ENCODE peak calls at places on chromosomes 6 and 20, in six cellular contexts. One of them, this sample, is unnamed.

GRCh38 chr6:111813247-111814162 is 59.7 kb downstream of the FYN start:
- DNase-seq in mucosa of descending colon: no peak
- DNase-seq in AG10803: peak
- DNase-seq in astrocyte: peak
- DNase-seq in AG04449: peak
- DNase-seq in stomach: no peak
- DNase-seq in this sample: no peak

GRCh38 chr6:3398165-3398562 is 58.7 kb downstream of the SLC22A23 start:
- DNase-seq in astrocyte: no peak
- DNase-seq in AG04449: no peak
- DNase-seq in mucosa of descending colon: no peak
- DNase-seq in stomach: no peak
- DNase-seq in AG10803: no peak
- DNase-seq in this sample: no peak

GRCh38 chr20:45036044-45036755 is 64.7 kb downstream of the KCNS1 start:
- DNase-seq in astrocyte: peak
- DNase-seq in AG04449: no peak
- DNase-seq in mucosa of descending colon: no peak
- DNase-seq in AG10803: peak
- DNase-seq in stomach: no peak
- DNase-seq in this sample: peak

GRCh38 chr6:62009445-62009844 is 276.6 kb downstream of the KHDRBS2 start:
- DNase-seq in stomach: no peak
- DNase-seq in astrocyte: no peak
- DNase-seq in AG10803: no peak
- DNase-seq in mucosa of descending colon: no peak
- DNase-seq in AG04449: no peak
- DNase-seq in this sample: no peak

GRCh38 chr6:220736-221475 is 71.4 kb upstream of the DUSP22 start:
- DNase-seq in AG04449: no peak
- DNase-seq in AG10803: peak
- DNase-seq in mucosa of descending colon: no peak
- DNase-seq in astrocyte: peak
- DNase-seq in stomach: no peak
- DNase-seq in this sample: no peak

GRCh38 chr6:4402477-4402976 is 267.2 kb upstream of the ECI2 start:
- DNase-seq in mucosa of descending colon: no peak
- DNase-seq in astrocyte: peak
- DNase-seq in AG04449: peak
- DNase-seq in stomach: no peak
- DNase-seq in AG10803: peak
- DNase-seq in this sample: no peak

GRCh38 chr6:168550326-168550725 is 109.3 kb downstream of the SMOC2 start:
- DNase-seq in stomach: no peak
- DNase-seq in AG10803: no peak
- DNase-seq in astrocyte: no peak
- DNase-seq in mucosa of descending colon: no peak
- DNase-seq in AG04449: no peak
- DNase-seq in this sample: no peak

GRCh38 chr20:64254571-64255360 is 782 bp upstream of the PCMTD2 start:
- DNase-seq in AG10803: no peak
- DNase-seq in AG04449: no peak
- DNase-seq in mucosa of descending colon: no peak
- DNase-seq in astrocyte: no peak
- DNase-seq in stomach: no peak
- DNase-seq in this sample: no peak

GRCh38 chr20:60034231-60035110 is 76.2 kb downstream of the CDH26 start:
- DNase-seq in astrocyte: no peak
- DNase-seq in mucosa of descending colon: no peak
- DNase-seq in stomach: no peak
- DNase-seq in AG10803: peak
- DNase-seq in AG04449: no peak
- DNase-seq in this sample: no peak

GRCh38 chr6:98783578-98783977 is 50.8 kb upstream of the POU3F2 start:
- DNase-seq in AG04449: no peak
- DNase-seq in stomach: no peak
- DNase-seq in mucosa of descending colon: no peak
- DNase-seq in astrocyte: no peak
- DNase-seq in AG10803: no peak
- DNase-seq in this sample: no peak

GRCh38 chr20:32333988-32334885 is 23.9 kb upstream of the ASXL1 start:
- DNase-seq in AG10803: no peak
- DNase-seq in AG04449: no peak
- DNase-seq in stomach: peak
- DNase-seq in astrocyte: no peak
- DNase-seq in mucosa of descending colon: peak
- DNase-seq in this sample: peak

GRCh38 chr6:168097221-168097620 is 18.2 kb upstream of the FRMD1 start:
- DNase-seq in astrocyte: no peak
- DNase-seq in AG04449: no peak
- DNase-seq in stomach: no peak
- DNase-seq in mucosa of descending colon: no peak
- DNase-seq in AG10803: no peak
- DNase-seq in this sample: no peak

GRCh38 chr6:170135821-170136471 is 154.9 kb downstream of the DLL1 start:
- DNase-seq in mucosa of descending colon: no peak
- DNase-seq in stomach: no peak
- DNase-seq in AG10803: no peak
- DNase-seq in astrocyte: no peak
- DNase-seq in AG04449: no peak
- DNase-seq in this sample: peak

GRCh38 chr6:44002591-44003344 is 124.5 kb downstream of the MRPL14 start:
- DNase-seq in AG10803: no peak
- DNase-seq in mucosa of descending colon: peak
- DNase-seq in AG04449: no peak
- DNase-seq in stomach: peak
- DNase-seq in astrocyte: peak
- DNase-seq in this sample: no peak

GRCh38 chr6:28635547-28636158 is 110.0 kb downstream of the GPX5 start:
- DNase-seq in astrocyte: no peak
- DNase-seq in stomach: no peak
- DNase-seq in mucosa of descending colon: no peak
- DNase-seq in AG10803: no peak
- DNase-seq in AG04449: no peak
- DNase-seq in this sample: no peak

GRCh38 chr6:15888798-15889772 is 226.3 kb upstream of the DTNBP1 start:
- DNase-seq in astrocyte: no peak
- DNase-seq in stomach: no peak
- DNase-seq in mucosa of descending colon: no peak
- DNase-seq in AG10803: peak
- DNase-seq in AG04449: no peak
- DNase-seq in this sample: no peak

GRCh38 chr20:37011147-37011546 is 59.6 kb upstream of the SAMHD1 start:
- DNase-seq in astrocyte: no peak
- DNase-seq in AG10803: no peak
- DNase-seq in AG04449: no peak
- DNase-seq in stomach: no peak
- DNase-seq in mucosa of descending colon: no peak
- DNase-seq in this sample: no peak

DNA sequence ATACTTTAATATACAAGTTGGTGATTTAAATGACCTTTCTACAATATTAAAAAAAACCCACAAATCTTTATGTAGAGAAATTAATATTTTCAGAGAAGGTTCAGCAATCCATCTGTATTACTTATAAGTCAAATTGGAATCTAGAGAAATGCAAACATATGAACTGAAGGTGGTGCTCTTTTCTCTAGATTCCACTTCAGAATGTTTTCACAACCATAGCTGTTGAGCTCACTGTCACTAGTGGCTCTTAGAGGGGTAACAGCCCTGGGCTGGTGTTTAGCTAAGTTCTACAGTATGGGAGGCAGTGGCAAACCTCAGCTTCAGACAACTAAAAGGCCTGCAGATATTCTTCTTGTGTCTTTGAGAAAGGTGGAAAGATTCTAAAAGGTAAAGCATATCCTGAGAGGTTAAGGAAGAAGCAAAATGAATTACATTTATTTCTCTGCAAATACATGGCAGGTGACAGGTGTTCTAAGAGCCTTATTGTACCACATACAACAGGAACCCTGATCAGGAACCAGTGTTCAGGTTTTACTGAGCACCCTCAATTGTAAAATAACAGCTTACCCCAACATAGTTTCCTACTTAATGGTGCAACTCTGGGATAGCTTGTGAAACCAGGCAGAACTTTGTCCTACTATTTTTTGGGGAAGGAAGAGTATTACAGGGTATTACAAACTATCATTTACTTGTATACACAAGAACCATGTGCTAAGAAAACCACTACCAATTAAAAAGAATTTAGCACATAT is 56.6 kb upstream of the SAMHD1 start:
- DNase-seq in mucosa of descending colon: no peak
- DNase-seq in astrocyte: peak
- DNase-seq in AG10803: peak
- DNase-seq in stomach: no peak
- DNase-seq in AG04449: peak
- DNase-seq in this sample: no peak
- TF ChIP-seq CTCF in mucosa of descending colon: no peak
- TF ChIP-seq CTCF in astrocyte: peak
- TF ChIP-seq CTCF in AG10803: peak
- TF ChIP-seq CTCF in stomach: no peak
- TF ChIP-seq CTCF in AG04449: peak
- TF ChIP-seq CTCF in this sample: no peak

GRCh38 chr20:57242414-57242813 is 24.0 kb downstream of the BMP7 start:
- DNase-seq in AG04449: no peak
- DNase-seq in astrocyte: no peak
- DNase-seq in AG10803: no peak
- DNase-seq in stomach: no peak
- DNase-seq in mucosa of descending colon: no peak
- DNase-seq in this sample: no peak

GRCh38 chr20:57243480-57244220 is 22.8 kb downstream of the BMP7 start:
- DNase-seq in mucosa of descending colon: no peak
- DNase-seq in AG04449: no peak
- DNase-seq in AG10803: no peak
- DNase-seq in astrocyte: no peak
- DNase-seq in stomach: no peak
- DNase-seq in this sample: no peak

GRCh38 chr20:57244221-57244585 is 22.2 kb downstream of the BMP7 start:
- DNase-seq in astrocyte: no peak
- DNase-seq in mucosa of descending colon: no peak
- DNase-seq in AG04449: no peak
- DNase-seq in stomach: no peak
- DNase-seq in AG10803: no peak
- DNase-seq in this sample: peak

GRCh38 chr20:57246008-57246407 is 20.4 kb downstream of the BMP7 start:
- DNase-seq in astrocyte: no peak
- DNase-seq in AG04449: no peak
- DNase-seq in AG10803: no peak
- DNase-seq in stomach: no peak
- DNase-seq in mucosa of descending colon: no peak
- DNase-seq in this sample: no peak

GRCh38 chr20:57244627-57245214 is 21.7 kb downstream of the BMP7 start:
- DNase-seq in AG10803: no peak
- DNase-seq in stomach: no peak
- DNase-seq in AG04449: no peak
- DNase-seq in mucosa of descending colon: no peak
- DNase-seq in astrocyte: no peak
- DNase-seq in this sample: no peak
- TF ChIP-seq CTCF in AG10803: no peak
- TF ChIP-seq CTCF in stomach: no peak
- TF ChIP-seq CTCF in AG04449: no peak
- TF ChIP-seq CTCF in mucosa of descending colon: no peak
- TF ChIP-seq CTCF in astrocyte: no peak
- TF ChIP-seq CTCF in this sample: no peak

GRCh38 chr20:25692499-25692898 is 4.2 kb downstream of the ZNF337 start:
- DNase-seq in stomach: no peak
- DNase-seq in astrocyte: no peak
- DNase-seq in mucosa of descending colon: no peak
- DNase-seq in AG10803: peak
- DNase-seq in AG04449: no peak
- DNase-seq in this sample: no peak

GRCh38 chr20:25695532-25696383 is 895 bp downstream of the ZNF337 start:
- DNase-seq in mucosa of descending colon: no peak
- DNase-seq in stomach: no peak
- DNase-seq in astrocyte: no peak
- DNase-seq in AG10803: peak
- DNase-seq in AG04449: no peak
- DNase-seq in this sample: no peak

GRCh38 chr20:25699914-25700313 is 3.3 kb upstream of the ZNF337 start:
- DNase-seq in mucosa of descending colon: no peak
- DNase-seq in astrocyte: no peak
- DNase-seq in AG10803: no peak
- DNase-seq in stomach: no peak
- DNase-seq in AG04449: no peak
- DNase-seq in this sample: no peak

GRCh38 chr20:25697132-25697446 is 436 bp upstream of the ZNF337 start:
- DNase-seq in mucosa of descending colon: no peak
- DNase-seq in stomach: no peak
- DNase-seq in AG04449: no peak
- DNase-seq in astrocyte: no peak
- DNase-seq in AG10803: no peak
- DNase-seq in this sample: no peak

DNA sequence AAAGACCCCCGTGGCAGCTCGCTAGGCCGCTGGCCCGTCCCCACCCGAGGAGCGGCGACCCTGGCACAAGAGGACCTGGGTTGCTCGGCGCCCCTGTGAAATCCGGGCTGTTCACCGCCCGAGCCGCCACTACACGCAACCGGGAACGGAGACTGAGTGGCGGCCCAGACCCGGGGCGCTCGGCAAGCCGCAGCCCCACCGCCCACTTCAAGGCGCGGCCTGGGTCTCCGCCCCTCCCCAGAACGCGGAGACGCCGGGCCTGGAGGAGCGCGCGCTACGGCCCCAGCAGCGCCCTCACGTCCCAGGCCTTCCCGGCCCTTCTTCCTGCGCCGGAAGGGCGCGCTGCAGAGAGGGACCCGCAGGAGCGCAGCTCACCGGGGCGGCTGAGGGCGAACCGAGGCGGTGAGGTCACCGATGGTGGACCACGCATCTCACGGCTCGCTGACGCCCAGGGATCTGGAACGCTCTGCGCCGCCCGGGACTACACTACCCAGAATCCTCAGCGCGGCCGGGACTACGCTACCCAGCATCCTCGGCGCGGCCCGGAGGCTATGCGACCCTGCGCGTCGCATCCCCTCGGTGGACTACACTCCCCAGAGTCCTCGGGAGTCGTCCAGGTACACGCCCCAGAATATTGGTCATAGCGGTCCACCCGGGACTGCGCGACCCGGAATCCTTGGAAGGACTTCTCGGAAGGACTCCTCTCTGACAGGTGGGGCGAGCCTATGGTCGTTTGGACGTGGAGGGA is at the start of gene ZNF337:
- DNase-seq in AG10803: peak
- DNase-seq in stomach: peak
- DNase-seq in AG04449: peak
- DNase-seq in astrocyte: peak
- DNase-seq in mucosa of descending colon: peak
- DNase-seq in this sample: peak
- TF ChIP-seq CTCF in AG10803: peak
- TF ChIP-seq CTCF in stomach: no peak
- TF ChIP-seq CTCF in AG04449: peak
- TF ChIP-seq CTCF in astrocyte: no peak
- TF ChIP-seq CTCF in mucosa of descending colon: no peak
- TF ChIP-seq CTCF in this sample: peak

DNA sequence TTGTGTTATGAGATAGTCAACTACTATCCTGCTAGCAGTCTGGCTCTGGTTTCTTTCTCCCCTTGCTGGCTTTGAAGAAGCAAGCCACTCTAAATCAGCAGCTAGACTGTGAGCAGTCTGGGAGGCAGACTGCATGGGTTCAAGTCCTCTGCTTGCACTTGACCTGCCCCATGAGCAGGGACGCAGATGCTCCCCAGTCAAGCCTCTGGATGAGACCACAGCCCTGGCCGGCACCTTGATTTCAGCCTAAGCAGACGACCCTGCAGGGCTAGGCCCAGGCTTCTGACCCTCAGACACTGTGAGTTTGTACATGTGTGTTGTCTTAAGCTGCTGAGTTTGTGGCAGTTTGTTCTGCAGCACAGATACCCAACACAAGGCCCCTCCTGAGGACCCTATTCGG is 105.8 kb downstream of the SULF2 start:
- DNase-seq in AG04449: no peak
- DNase-seq in stomach: no peak
- DNase-seq in astrocyte: no peak
- DNase-seq in mucosa of descending colon: no peak
- DNase-seq in AG10803: no peak
- DNase-seq in this sample: no peak
- TF ChIP-seq CTCF in AG04449: no peak
- TF ChIP-seq CTCF in stomach: no peak
- TF ChIP-seq CTCF in astrocyte: no peak
- TF ChIP-seq CTCF in mucosa of descending colon: no peak
- TF ChIP-seq CTCF in AG10803: no peak
- TF ChIP-seq CTCF in this sample: no peak

This sample was measured in dorsolateral prefrontal cortex.